ENCODE peak calls at places on chromosomes 16 and 17, in four cellular contexts. E, H, G and F are unnamed samples.

GRCh38 chr17:77999413-78000173 is 41.1 kb downstream of the TNRC6C start:
- DNase-seq in E (peak; percentile 16), G (no peak), H (no peak), F (no peak)

GRCh38 chr17:73231363-73231762 is 30.3 kb downstream of the CPSF4L start:
- DNase-seq in G (peak; percentile 41), H (no peak), E (no peak), F (no peak)

GRCh38 chr17:43578699-43579569 is 32.8 kb upstream of the ETV4 start:
- DNase-seq in H (no peak), G (peak; percentile 94), E (peak; percentile 78), F (peak; percentile 61)

GRCh38 chr16:47586121-47586520 is 125.0 kb downstream of the PHKB start:
- DNase-seq in E (no peak), G (no peak), H (no peak), F (no peak)

GRCh38 chr17:77649717-77650211 is 308.7 kb upstream of the TNRC6C start:
- DNase-seq in G (no peak), H (no peak), E (peak; percentile 43), F (no peak)

GRCh38 chr16:35572186-35572585 is 2112.8 kb downstream of the TP53TG3F start:
- DNase-seq in H (no peak), G (no peak), E (no peak), F (no peak)

GRCh38 chr16:72666267-72666666 is 381.7 kb downstream of the ZFHX3 start:
- DNase-seq in E (no peak), G (peak; percentile 6), H (no peak), F (no peak)

GRCh38 chr16:78128920-78129319 is 29.5 kb downstream of the WWOX start:
- DNase-seq in H (no peak), G (no peak), E (no peak), F (no peak)

GRCh38 chr17:51006601-51007000 is 114.1 kb downstream of the SPAG9 start:
- DNase-seq in H (no peak), E (no peak), G (no peak), F (peak; percentile 22)

GRCh38 chr17:58269557-58270291 is 11.0 kb downstream of the MPO start:
- DNase-seq in G (no peak), E (no peak), H (no peak), F (no peak)

GRCh38 chr17:47810200-47810821 is 11.3 kb downstream of the OSBPL7 start:
- DNase-seq in H (no peak), E (peak; percentile 74), G (no peak), F (peak; percentile 87)

GRCh38 chr16:89723279-89724250 is 2.2 kb downstream of the ZNF276 start:
- DNase-seq in G (no peak), H (no peak), E (no peak), F (no peak)

GRCh38 chr16:963913-964695 is 6.7 kb downstream of the LMF1 start:
- DNase-seq in E (no peak), H (no peak), G (no peak), F (no peak)

GRCh38 chr17:16419929-16420271 is 4.5 kb downstream of the TRPV2 start:
- DNase-seq in H (no peak), G (no peak), E (peak; percentile 44), F (no peak)

GRCh38 chr16:53480394-53480793 is 22.6 kb downstream of the AKTIP start:
- DNase-seq in H (no peak), G (no peak), E (no peak), F (no peak)

GRCh38 chr17:55421179-55421934 is at the start of gene MMD:
- DNase-seq in G (peak; percentile 73), H (peak; percentile 83), E (no peak), F (peak; percentile 35)

GRCh38 chr17:48701864-48702532 is 20.3 kb downstream of the PRAC1 start:
- DNase-seq in H (no peak), E (no peak), G (no peak), F (no peak)

GRCh38 chr16:83481589-83481988 is 326.2 kb upstream of the HSBP1 start:
- DNase-seq in G (peak; percentile 6), E (no peak), H (no peak), F (no peak)

GRCh38 chr17:40528692-40529417 is 27.4 kb upstream of the TNS4 start:
- DNase-seq in E (no peak), H (no peak), G (no peak), F (no peak)

GRCh38 chr17:76527430-76528111 is 9.9 kb downstream of the CYGB start:
- DNase-seq in E (no peak), G (peak; percentile 86), H (peak; percentile 78), F (peak; percentile 63)

GRCh38 chr16:74951206-74951605 is 33.7 kb downstream of the WDR59 start:
- DNase-seq in H (no peak), E (no peak), G (no peak), F (no peak)

GRCh38 chr17:66965801-66966528 is 1.5 kb downstream of the CACNG4 start:
- DNase-seq in G (peak; percentile 68), E (no peak), H (peak; percentile 60), F (no peak)

GRCh38 chr17:17086585-17086984 is 44.3 kb downstream of the MPRIP start:
- DNase-seq in H (no peak), G (no peak), E (no peak), F (no peak)

GRCh38 chr16:26645629-26646028 is 421.1 kb upstream of the C16orf82 start:
- DNase-seq in H (peak; percentile 86), E (no peak), G (peak; percentile 53), F (no peak)

GRCh38 chr16:3532741-3533140 is 31.9 kb downstream of the CLUAP1 start:
- DNase-seq in H (no peak), G (no peak), E (no peak), F (no peak)

GRCh38 chr16:66326995-66327513 is 39.4 kb upstream of the CDH5 start:
- DNase-seq in E (no peak), G (peak; percentile 62), H (no peak), F (no peak)

GRCh38 chr16:56758432-56758831 is 28.5 kb downstream of the NUP93 start:
- DNase-seq in H (no peak), E (no peak), G (no peak), F (no peak)

GRCh38 chr17:27818311-27819170 is 18.2 kb upstream of the NOS2 start:
- DNase-seq in E (no peak), G (peak; percentile 16), H (no peak), F (no peak)